ENCODE peak calls at places on chromosomes 13 and 19, in eight cellular contexts. A is stimulated activated CD4-positive, alpha-beta T cell treated with anti-CD3 and anti-CD28 coated beads, Interleukin-12 subunit alpha, Interleukin-12 subunit beta, amount 100 ng/mL, for 24 hours; Q is CD8-positive, alpha-beta memory T cell; D is omental fat pad; S is fibroblast of lung; E is esophagus squamous epithelium; G is NCI-H748 treated with DMSO at 0.1 percent for 48 hours; L is HTR-8/SVneo. C is an unnamed sample.

GRCh38 chr19:5343848-5344247 is 3.2 kb upstream of the PTPRS start:
- DNase-seq in D (no peak), E (no peak), L (no peak), G (no peak), Q (no peak), A (no peak), S (peak), C (no peak)

GRCh38 chr13:38418286-38418685 is 68.6 kb downstream of the UFM1 start:
- DNase-seq in L (no peak), A (no peak), E (no peak), G (no peak), S (no peak), D (no peak), Q (no peak), C (no peak)

GRCh38 chr13:96075953-96076543 is 13.9 kb upstream of the HS6ST3 start:
- DNase-seq in L (no peak), E (no peak), Q (no peak), S (no peak), A (no peak), D (no peak), G (no peak), C (no peak)

GRCh38 chr19:14139944-14140343 is 3.6 kb upstream of the ASF1B start:
- DNase-seq in D (no peak), G (no peak), S (no peak), Q (no peak), E (no peak), L (no peak), A (no peak), C (no peak)

GRCh38 chr13:113398963-113399754 is 35.2 kb upstream of the GRTP1 start:
- DNase-seq in Q (no peak), S (peak), G (no peak), A (no peak), L (no peak), E (no peak), D (no peak), C (no peak)

GRCh38 chr19:3175761-3176714 is 2.5 kb upstream of the S1PR4 start:
- DNase-seq in A (no peak), E (no peak), Q (peak), G (no peak), D (no peak), S (peak), L (no peak), C (no peak)

GRCh38 chr13:24178847-24179845 is 18.6 kb downstream of the SPATA13 start:
- DNase-seq in E (no peak), S (peak), G (no peak), L (no peak), Q (no peak), D (no peak), A (no peak), C (no peak)

GRCh38 chr13:40207110-40207478 is 459.3 kb downstream of the FOXO1 start:
- DNase-seq in L (no peak), E (no peak), A (no peak), Q (no peak), S (no peak), G (no peak), D (no peak), C (no peak)

GRCh38 chr19:35671818-35672217 is 5.5 kb downstream of the UPK1A start:
- DNase-seq in S (no peak), L (no peak), A (no peak), G (no peak), E (no peak), Q (no peak), D (no peak), C (no peak)

GRCh38 chr19:5150902-5151741 is 182.2 kb downstream of the KDM4B start:
- DNase-seq in G (no peak), A (no peak), D (no peak), L (no peak), Q (no peak), E (no peak), S (no peak), C (no peak)

GRCh38 chr19:34502582-34503545 is 21.3 kb downstream of the WTIP start:
- DNase-seq in A (no peak), S (no peak), D (no peak), E (no peak), G (no peak), Q (no peak), L (no peak), C (no peak)

GRCh38 chr13:36282818-36283432 is 14.7 kb downstream of the CCDC169 start:
- DNase-seq in L (peak), A (no peak), Q (no peak), G (peak), D (no peak), S (peak), E (no peak), C (no peak)

GRCh38 chr13:25905411-25906010 is 146.3 kb downstream of the SHISA2 start:
- DNase-seq in S (no peak), A (no peak), D (no peak), L (no peak), E (no peak), Q (no peak), G (no peak), C (no peak)

GRCh38 chr19:4981681-4981958 is 12.7 kb downstream of the KDM4B start:
- DNase-seq in D (no peak), Q (no peak), G (no peak), L (no peak), A (no peak), E (no peak), S (no peak), C (no peak)

GRCh38 chr13:94966380-94966779 is 254.0 kb upstream of the SOX21 start:
- DNase-seq in Q (no peak), A (no peak), S (no peak), G (peak), E (no peak), L (no peak), D (no peak), C (no peak)